ENCODE peak calls at places on chromosomes 5 and 9, in five cellular contexts. One of them, this sample, is unnamed.

GRCh38 chr5:149251546-149251945 is 20.1 kb upstream of the AFAP1L1 start:
- DNase-seq in T-cell: no peak
- DNase-seq in CD4-positive, CD25-positive, alpha-beta regulatory T cell: no peak
- DNase-seq in ACHN: no peak
- DNase-seq in KBM-7: no peak
- DNase-seq in this sample: no peak

GRCh38 chr5:63439537-63439936 is 522.7 kb downstream of the HTR1A start:
- DNase-seq in CD4-positive, CD25-positive, alpha-beta regulatory T cell: no peak
- DNase-seq in KBM-7: no peak
- DNase-seq in ACHN: no peak
- DNase-seq in T-cell: no peak
- DNase-seq in this sample: no peak

GRCh38 chr9:133074111-133074651 is 12.4 kb downstream of the CEL start:
- DNase-seq in KBM-7: no peak
- DNase-seq in CD4-positive, CD25-positive, alpha-beta regulatory T cell: no peak
- DNase-seq in ACHN: no peak
- DNase-seq in T-cell: no peak
- DNase-seq in this sample: no peak

GRCh38 chr5:68057186-68057585 is 158.4 kb upstream of the PIK3R1 start:
- DNase-seq in KBM-7: no peak
- DNase-seq in T-cell: no peak
- DNase-seq in ACHN: no peak
- DNase-seq in CD4-positive, CD25-positive, alpha-beta regulatory T cell: no peak
- DNase-seq in this sample: no peak

GRCh38 chr5:171162165-171162564 is 146.9 kb upstream of the TLX3 start:
- DNase-seq in ACHN: no peak
- DNase-seq in KBM-7: no peak
- DNase-seq in T-cell: no peak
- DNase-seq in CD4-positive, CD25-positive, alpha-beta regulatory T cell: no peak
- DNase-seq in this sample: no peak

GRCh38 chr5:140806834-140807775 is at the start of gene PCDHA4:
- DNase-seq in ACHN: no peak
- DNase-seq in KBM-7: peak
- DNase-seq in T-cell: no peak
- DNase-seq in CD4-positive, CD25-positive, alpha-beta regulatory T cell: peak
- DNase-seq in this sample: no peak

GRCh38 chr5:169116961-169117461 is 183.9 kb downstream of the SLIT3 start:
- DNase-seq in T-cell: no peak
- DNase-seq in CD4-positive, CD25-positive, alpha-beta regulatory T cell: no peak
- DNase-seq in KBM-7: no peak
- DNase-seq in ACHN: no peak
- DNase-seq in this sample: no peak

GRCh38 chr5:75265731-75266130 is 29.1 kb upstream of the ANKRD31 start:
- DNase-seq in CD4-positive, CD25-positive, alpha-beta regulatory T cell: peak
- DNase-seq in KBM-7: peak
- DNase-seq in ACHN: peak
- DNase-seq in T-cell: no peak
- DNase-seq in this sample: no peak

GRCh38 chr9:36995927-36996471 is 38.1 kb downstream of the PAX5 start:
- DNase-seq in KBM-7: peak
- DNase-seq in CD4-positive, CD25-positive, alpha-beta regulatory T cell: peak
- DNase-seq in T-cell: no peak
- DNase-seq in ACHN: peak
- DNase-seq in this sample: peak

GRCh38 chr5:177365845-177366527 is 8.3 kb downstream of the RGS14 start:
- DNase-seq in KBM-7: no peak
- DNase-seq in CD4-positive, CD25-positive, alpha-beta regulatory T cell: no peak
- DNase-seq in ACHN: no peak
- DNase-seq in T-cell: no peak
- DNase-seq in this sample: no peak

GRCh38 chr9:98571643-98572042 is 137.1 kb downstream of the GABBR2 start:
- DNase-seq in KBM-7: no peak
- DNase-seq in CD4-positive, CD25-positive, alpha-beta regulatory T cell: no peak
- DNase-seq in ACHN: no peak
- DNase-seq in T-cell: no peak
- DNase-seq in this sample: no peak

GRCh38 chr9:104868687-104869404 is 59.1 kb downstream of the ABCA1 start:
- DNase-seq in KBM-7: peak
- DNase-seq in ACHN: no peak
- DNase-seq in T-cell: no peak
- DNase-seq in CD4-positive, CD25-positive, alpha-beta regulatory T cell: no peak
- DNase-seq in this sample: no peak

GRCh38 chr5:155485344-155485743 is 471.8 kb downstream of the KIF4B start:
- DNase-seq in KBM-7: no peak
- DNase-seq in CD4-positive, CD25-positive, alpha-beta regulatory T cell: no peak
- DNase-seq in T-cell: no peak
- DNase-seq in ACHN: no peak
- DNase-seq in this sample: no peak

GRCh38 chr9:94829380-94830070 is 103.0 kb downstream of the AOPEP start:
- DNase-seq in T-cell: no peak
- DNase-seq in ACHN: no peak
- DNase-seq in CD4-positive, CD25-positive, alpha-beta regulatory T cell: no peak
- DNase-seq in KBM-7: no peak
- DNase-seq in this sample: no peak

GRCh38 chr5:102036927-102037326 is 259.2 kb downstream of the SLCO4C1 start:
- DNase-seq in CD4-positive, CD25-positive, alpha-beta regulatory T cell: no peak
- DNase-seq in T-cell: no peak
- DNase-seq in KBM-7: no peak
- DNase-seq in ACHN: no peak
- DNase-seq in this sample: no peak

This sample was measured in effector CD4-positive, alpha-beta T cell.